ENCODE peak calls at places on chromosome 19, in four cellular contexts. I, M, X and L are unnamed samples.

GRCh38 chr19:38693380-38694223 is 46.2 kb downstream of the ACTN4 start:
- DNase-seq in X (no peak), M (no peak), I (peak), L (no peak)

GRCh38 chr19:40365613-40366401 is 17.3 kb downstream of the PLD3 start:
- DNase-seq in M (peak), X (no peak), I (peak), L (no peak)

GRCh38 chr19:56955637-56956216 is 115.2 kb upstream of the PEG3 start:
- DNase-seq in M (no peak), X (no peak), I (no peak), L (no peak)

GRCh38 chr19:38583985-38584305 is 33.8 kb downstream of the MAP4K1 start:
- DNase-seq in M (no peak), I (no peak), X (no peak), L (no peak)

GRCh38 chr19:19276851-19277250 is 3.8 kb upstream of the TM6SF2 start:
- DNase-seq in M (no peak), I (no peak), X (no peak), L (no peak)

GRCh38 chr19:1837625-1838105 is 10.6 kb downstream of the REXO1 start:
- DNase-seq in X (peak), M (no peak), I (peak), L (peak)

GRCh38 chr19:2270572-2271515 is 11.1 kb downstream of the PEAK3 start:
- DNase-seq in I (peak), X (no peak), M (peak), L (peak)

GRCh38 chr19:33426621-33427475 is 53.3 kb downstream of the CEBPG start:
- DNase-seq in M (no peak), X (no peak), I (no peak), L (peak)

GRCh38 chr19:12065100-12065538 is 588 bp downstream of the ZNF844 start:
- DNase-seq in M (no peak), I (peak), X (peak), L (peak)

GRCh38 chr19:43639507-43640423 is at the start of gene CADM4:
- DNase-seq in I (peak), X (peak), M (peak), L (peak)

GRCh38 chr19:23273022-23273593 is 22.9 kb upstream of the ZNF724 start:
- DNase-seq in M (no peak), I (no peak), X (no peak), L (no peak)

GRCh38 chr19:48244289-48244688 is 11.4 kb downstream of the CARD8 start:
- DNase-seq in I (peak), M (no peak), X (no peak), L (no peak)

GRCh38 chr19:6811906-6812305 is 39.4 kb downstream of the VAV1 start:
- DNase-seq in M (no peak), I (no peak), X (no peak), L (peak)

GRCh38 chr19:28485300-28485699 is 727.7 kb downstream of the UQCRFS1 start:
- DNase-seq in X (no peak), I (no peak), M (no peak), L (no peak)

GRCh38 chr19:36421749-36422481 is 3.5 kb upstream of the ZFP82 start:
- DNase-seq in I (no peak), M (no peak), X (no peak), L (no peak)

GRCh38 chr19:52034051-52034728 is 6.0 kb upstream of the ZNF614 start:
- DNase-seq in M (no peak), I (no peak), X (no peak), L (no peak)

GRCh38 chr19:45498411-45499195 is at the start of gene PPM1N:
- DNase-seq in M (no peak), X (no peak), I (peak), L (peak)

GRCh38 chr19:6272411-6272791 is 7.4 kb downstream of the MLLT1 start:
- DNase-seq in I (no peak), X (no peak), M (no peak), L (no peak)

GRCh38 chr19:708154-709141 is at the start of gene PALM:
- DNase-seq in I (no peak), M (no peak), X (no peak), L (peak)

GRCh38 chr19:42132030-42132628 is at the start of gene POU2F2:
- DNase-seq in I (peak), M (no peak), X (no peak), L (no peak)

GRCh38 chr19:38561658-38562057 is 56.1 kb downstream of the MAP4K1 start:
- DNase-seq in I (no peak), X (no peak), M (no peak), L (no peak)

GRCh38 chr19:47280183-47280797 is 5.6 kb downstream of the INAFM1 start:
- DNase-seq in X (no peak), I (peak), M (no peak), L (no peak)

GRCh38 chr19:44685877-44686276 is 13.1 kb upstream of the CEACAM16 start:
- DNase-seq in M (no peak), I (no peak), X (no peak), L (no peak)

GRCh38 chr19:2253106-2254051 is 2.8 kb downstream of the JSRP1 start:
- DNase-seq in I (peak), M (no peak), X (peak), L (no peak)

GRCh38 chr19:32453736-32454135 is 48.2 kb downstream of the DPY19L3 start:
- DNase-seq in M (no peak), X (no peak), I (no peak), L (no peak)

GRCh38 chr19:1168877-1169791 is 4.9 kb downstream of the SBNO2 start:
- DNase-seq in I (no peak), X (no peak), M (no peak), L (no peak)

GRCh38 chr19:11560404-11560988 is 1.5 kb upstream of the ELOF1 start:
- DNase-seq in X (peak), M (no peak), I (peak), L (peak)

GRCh38 chr19:38634757-38635482 is 12.5 kb upstream of the ACTN4 start:
- DNase-seq in I (peak), M (peak), X (peak), L (peak)